ENCODE peak calls at places on chromosomes 13 and 19, in four cellular contexts. W is H1, Z is ovary, B is AG04450. X is an unnamed sample.

GRCh38 chr13:110418944-110419343 is 111.9 kb downstream of the COL4A2 start:
- DNase-seq in W (no peak), Z (no peak), B (no peak), X (no peak)

GRCh38 chr13:77383097-77383496 is 56.2 kb upstream of the MYCBP2 start:
- DNase-seq in B (no peak), Z (no peak), W (no peak), X (no peak)

GRCh38 chr13:95954266-95954665 is 98.9 kb downstream of the UGGT2 start:
- DNase-seq in W (no peak), B (no peak), Z (no peak), X (no peak)

GRCh38 chr13:38686635-38687245 is at the start of gene FREM2:
- DNase-seq in W (peak; percentile 89), B (no peak), Z (peak; percentile 71), X (peak; percentile 67)

GRCh38 chr19:20858218-20858617 is 64.8 kb upstream of the ZNF85 start:
- DNase-seq in B (no peak), W (peak; percentile 45), Z (no peak), X (no peak)

GRCh38 chr13:29733069-29733700 is 117.2 kb downstream of the UBL3 start:
- DNase-seq in W (no peak), B (no peak), Z (no peak), X (peak; percentile 46)

GRCh38 chr13:46170687-46171086 is 11.3 kb downstream of the LCP1 start:
- DNase-seq in W (no peak), B (no peak), Z (no peak), X (no peak)

GRCh38 chr13:66703597-66703996 is 526.5 kb downstream of the PCDH9 start:
- DNase-seq in B (no peak), W (no peak), Z (no peak), X (no peak)

GRCh38 chr19:38707512-38708114 is 36.7 kb downstream of the CAPN12 start:
- DNase-seq in B (no peak), W (no peak), Z (peak; percentile 65), X (peak; percentile 39)

GRCh38 chr13:102392810-102393209 is 9.0 kb downstream of the FGF14 start:
- DNase-seq in W (no peak), B (no peak), Z (no peak), X (no peak)

GRCh38 chr19:20165971-20166592 is 932 bp upstream of the ZNF486 start:
- DNase-seq in B (no peak), W (no peak), Z (no peak), X (no peak)

GRCh38 chr13:93758575-93758974 is 532.0 kb downstream of the GPC6 start:
- DNase-seq in W (no peak), B (no peak), Z (no peak), X (no peak)

GRCh38 chr19:29587518-29587986 is 18.5 kb upstream of the POP4 start:
- DNase-seq in B (no peak), W (no peak), Z (no peak), X (peak; percentile 67)

GRCh38 chr19:16001481-16002312 is 52.9 kb downstream of the OR10H4 start:
- DNase-seq in W (no peak), B (peak; percentile 49), Z (no peak), X (peak; percentile 80)

GRCh38 chr13:93226623-93227279 is at the start of gene GPC6:
- DNase-seq in B (peak; percentile 88), W (no peak), Z (peak; percentile 58), X (no peak)

GRCh38 chr19:1624458-1624857 is 19.2 kb upstream of the UQCR11 start:
- DNase-seq in B (no peak), W (peak; percentile 87), Z (no peak), X (peak; percentile 18)

GRCh38 chr19:40411958-40412499 is 1.1 kb downstream of the PRX start:
- DNase-seq in W (no peak), B (no peak), Z (peak; percentile 13), X (no peak)

DNA sequence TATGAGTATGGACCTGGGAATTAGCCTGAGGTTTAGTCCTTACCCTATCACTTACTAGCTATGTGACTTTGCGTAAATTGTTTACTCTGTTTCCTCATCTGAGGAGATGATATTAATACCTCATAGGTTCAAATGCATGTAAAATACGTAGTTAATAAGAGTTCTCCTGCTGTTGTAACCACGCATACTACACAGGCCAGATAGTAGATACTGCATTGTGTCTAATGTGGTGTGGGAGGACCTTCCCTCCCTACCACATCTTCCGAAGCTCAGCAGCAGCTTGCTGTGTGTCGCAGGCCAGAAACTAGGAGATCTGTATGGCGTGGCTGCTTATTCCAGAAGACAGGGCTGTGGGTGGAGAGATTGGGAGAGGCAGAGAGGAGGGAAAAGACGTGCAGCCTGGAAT is 23.0 kb downstream of the GTF2F2 start:
- DNase-seq in B (peak; percentile 41), Z (no peak), W (no peak), X (no peak)
- H3K27ac ChIP-seq in B (peak overlapping the region; percentile 76), Z (no peak overlapping the region), W (no peak overlapping the region), X (peak overlapping the region; percentile 3)

DNA sequence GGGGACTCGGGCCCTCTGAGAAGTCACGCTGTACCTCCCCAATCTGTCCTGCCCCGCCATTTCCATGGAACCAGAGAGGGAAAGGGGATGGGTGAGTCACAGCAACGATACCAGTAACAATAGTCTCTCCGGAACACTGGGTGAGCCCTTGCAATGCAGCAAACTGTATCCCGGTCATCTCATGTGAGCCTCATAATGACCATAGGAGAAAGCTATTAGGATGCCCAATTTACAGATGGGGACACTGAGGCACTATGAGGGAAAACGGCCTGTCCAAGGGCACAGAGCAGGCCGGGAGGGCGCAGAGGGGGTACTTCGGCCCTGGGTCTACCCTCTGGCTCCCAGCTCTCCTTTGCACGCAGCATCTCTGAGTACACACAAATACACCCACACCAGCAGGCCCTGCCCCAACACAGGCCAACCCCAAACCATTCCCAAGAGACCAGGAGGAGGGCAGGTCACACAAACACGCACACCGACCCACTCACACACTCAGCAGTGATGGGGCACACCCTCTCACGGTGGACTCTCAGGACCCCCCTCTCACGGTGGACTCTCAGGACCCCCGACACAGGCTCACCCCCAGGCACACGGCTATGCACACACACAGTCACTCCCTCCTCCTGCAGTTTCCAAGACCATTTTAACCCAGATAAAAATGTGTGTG is 18.2 kb downstream of the LRRC4B start:
- DNase-seq in Z (no peak), W (no peak), B (no peak), X (no peak)
- H3K4me3 ChIP-seq in Z (no peak overlapping the region), W (no peak overlapping the region), B (no peak overlapping the region), X (no peak overlapping the region)

GRCh38 chr19:18656337-18657086 is 19.7 kb downstream of the KLHL26 start:
- DNase-seq in W (no peak), B (no peak), Z (no peak), X (no peak)

GRCh38 chr19:18660051-18660910 is 23.2 kb upstream of the CRTC1 start:
- DNase-seq in Z (no peak), W (no peak), B (no peak), X (no peak)

GRCh38 chr19:18657590-18658365 is 20.9 kb downstream of the KLHL26 start:
- DNase-seq in Z (peak; percentile 83), B (peak; percentile 45), W (no peak), X (no peak)

GRCh38 chr19:18659281-18660050 is 22.6 kb downstream of the KLHL26 start:
- DNase-seq in Z (no peak), W (no peak), B (no peak), X (no peak)

GRCh38 chr19:18658366-18658855 is 21.6 kb downstream of the KLHL26 start:
- DNase-seq in B (no peak), Z (no peak), W (no peak), X (no peak)
- H3K27ac ChIP-seq in B (no peak overlapping the region), Z (no peak overlapping the region), W (no peak overlapping the region), X (peak overlapping the region; percentile 69)

DNA sequence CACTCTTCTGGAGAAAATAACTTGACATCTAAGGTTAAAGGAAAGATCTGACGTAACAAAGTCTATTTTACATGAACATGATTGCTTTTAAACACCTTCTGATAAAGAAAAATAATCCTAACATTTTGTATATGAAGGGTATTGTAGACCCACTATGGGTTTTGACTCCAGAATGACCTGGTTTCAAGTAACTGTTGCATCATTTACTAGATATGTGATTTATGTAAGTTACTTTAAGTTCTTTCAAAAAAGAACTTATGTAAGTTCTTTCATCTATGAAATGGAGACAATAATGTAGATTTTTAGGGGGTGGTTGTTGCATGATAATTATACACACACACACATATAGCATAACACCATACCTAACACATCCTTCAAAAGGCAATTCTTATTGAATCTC is 147.6 kb upstream of the MIR17HG start:
- DNase-seq in Z (no peak), W (no peak), B (no peak), X (no peak)
- H3K4me3 ChIP-seq in Z (no peak overlapping the region), W (no peak overlapping the region), B (no peak overlapping the region), X (no peak overlapping the region)

DNA sequence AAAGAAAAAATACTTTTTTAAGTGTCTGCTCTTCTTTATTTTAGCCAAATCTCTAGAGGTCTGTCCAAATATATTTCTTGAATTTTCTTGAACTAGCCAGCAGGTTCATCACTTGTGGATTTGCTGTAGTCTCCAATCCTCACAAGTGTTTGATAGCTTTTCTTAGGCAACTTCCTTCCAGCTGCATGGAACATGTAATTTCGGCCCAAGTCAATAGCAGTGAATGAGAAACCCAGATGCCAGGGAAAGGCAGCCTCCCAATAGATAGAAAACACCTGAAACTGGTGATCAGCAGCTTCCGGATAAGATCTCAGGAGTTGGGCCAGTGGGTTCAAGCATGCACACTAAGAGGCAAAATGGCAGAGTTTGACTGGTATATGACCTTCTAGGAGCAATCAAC is 15.5 kb upstream of the RNASEH2B start:
- DNase-seq in B (no peak), Z (no peak), W (no peak), X (no peak)
- H3K27ac ChIP-seq in B (no peak overlapping the region), Z (no peak overlapping the region), W (no peak overlapping the region), X (no peak overlapping the region)

GRCh38 chr19:55014714-55015113 is 23.4 kb downstream of the GP6 start:
- DNase-seq in Z (no peak), W (no peak), B (no peak), X (no peak)
- H3K4me3 ChIP-seq in Z (no peak overlapping the region), W (no peak overlapping the region), B (no peak overlapping the region), X (no peak overlapping the region)

GRCh38 chr13:28719656-28720055 is 886 bp upstream of the SLC46A3 start:
- DNase-seq in W (no peak), B (no peak), Z (no peak), X (no peak)
- H3K27ac ChIP-seq in W (no peak overlapping the region), B (no peak overlapping the region), Z (no peak overlapping the region), X (no peak overlapping the region)

GRCh38 chr13:33109319-33109718 is 93.1 kb downstream of the KL start:
- DNase-seq in B (no peak), Z (no peak), W (no peak), X (no peak)

GRCh38 chr13:33108620-33109019 is 92.4 kb downstream of the KL start:
- DNase-seq in Z (no peak), B (no peak), W (no peak), X (no peak)

GRCh38 chr13:33105387-33106005 is 89.3 kb downstream of the KL start:
- DNase-seq in W (no peak), B (no peak), Z (no peak), X (no peak)

GRCh38 chr13:33107403-33107760 is 91.2 kb downstream of the KL start:
- DNase-seq in W (no peak), B (no peak), Z (no peak), X (no peak)

GRCh38 chr13:33106656-33107402 is 90.6 kb downstream of the KL start:
- DNase-seq in W (no peak), B (no peak), Z (no peak), X (no peak)
- H3K4me3 ChIP-seq in W (no peak overlapping the region), B (no peak overlapping the region), Z (no peak overlapping the region), X (no peak overlapping the region)

DNA sequence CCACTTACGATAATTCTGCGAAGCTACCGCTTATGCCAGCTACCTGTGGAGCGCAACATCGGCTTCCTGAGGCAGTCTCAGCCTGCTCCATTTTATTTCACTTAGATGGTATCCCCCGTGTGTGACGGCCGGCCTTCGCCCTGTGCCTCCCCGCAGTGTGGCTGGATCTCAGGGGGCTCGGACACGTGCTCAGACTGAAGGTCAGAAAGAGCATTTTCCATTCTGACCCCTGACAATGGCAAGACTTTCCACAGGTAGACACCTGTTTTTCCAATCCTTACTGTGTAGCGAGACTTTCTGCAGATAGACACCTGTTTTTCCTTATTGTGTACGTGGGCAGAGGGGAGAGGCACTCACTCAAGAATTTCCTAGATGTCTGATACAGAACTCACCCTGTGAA is 52.7 kb downstream of the ATP11A start:
- DNase-seq in B (no peak), W (no peak), Z (no peak), X (no peak)
- H3K27ac ChIP-seq in B (no peak overlapping the region), W (no peak overlapping the region), Z (no peak overlapping the region), X (no peak overlapping the region)